ENCODE peak calls at places on chromosomes 7 and 10, in eight cellular contexts. A is fibroblast of pulmonary artery, X is natural killer cell, Z is ascending aorta, U is upper lobe of right lung, L is AG10803, T is mammary epithelial cell, I is WTC11. N is an unnamed sample.

GRCh38 chr10:46551701-46552525 is 4.5 kb downstream of the GPRIN2 start:
- DNase-seq in T (no peak), Z (peak; percentile 60), L (no peak), U (peak; percentile 72), A (no peak), I (peak; percentile 5), X (no peak), N (peak; percentile 38)

GRCh38 chr7:45021604-45022296 is 21.7 kb downstream of the CCM2 start:
- DNase-seq in X (no peak), Z (peak; percentile 16), L (peak; percentile 51), I (no peak), U (no peak), A (peak; percentile 55), T (peak; percentile 51), N (no peak)

GRCh38 chr7:92685146-92686042 is 95.2 kb upstream of the FAM133B start:
- DNase-seq in I (no peak), T (no peak), A (no peak), U (no peak), Z (no peak), X (peak; percentile 51), L (no peak), N (no peak)

GRCh38 chr7:74479066-74479781 is 25.5 kb downstream of the GTF2IRD1 start:
- DNase-seq in A (no peak), T (no peak), U (peak; percentile 91), Z (peak; percentile 74), I (no peak), X (no peak), L (peak; percentile 10), N (no peak)

GRCh38 chr7:135757719-135758411 is 9.3 kb upstream of the FAM180A start:
- DNase-seq in U (no peak), A (peak; percentile 91), Z (peak; percentile 90), X (no peak), I (no peak), L (peak; percentile 95), T (peak; percentile 33), N (no peak)

GRCh38 chr7:158094046-158094445 is 493.6 kb downstream of the PTPRN2 start:
- DNase-seq in L (no peak), A (no peak), T (no peak), U (no peak), X (no peak), Z (peak; percentile 33), I (no peak), N (no peak)

GRCh38 chr7:141354251-141354650 is 197.0 kb upstream of the AGK start:
- DNase-seq in A (peak; percentile 67), Z (no peak), X (no peak), T (peak; percentile 34), U (no peak), L (peak; percentile 52), I (no peak), N (no peak)

GRCh38 chr10:14884082-14884481 is 5.4 kb downstream of the SUV39H2 start:
- DNase-seq in X (no peak), T (no peak), A (no peak), U (no peak), Z (no peak), L (no peak), I (no peak), N (no peak)

GRCh38 chr7:135979674-135980660 is 2.8 kb upstream of the MTPN start:
- DNase-seq in U (no peak), I (no peak), L (no peak), A (peak; percentile 76), T (peak; percentile 33), Z (no peak), X (no peak), N (no peak)

GRCh38 chr10:51358227-51358626 is 283.9 kb downstream of the PRKG1 start:
- DNase-seq in L (no peak), U (no peak), I (no peak), T (no peak), X (no peak), A (no peak), Z (no peak), N (no peak)

GRCh38 chr7:69962856-69963149 is 364.5 kb downstream of the AUTS2 start:
- DNase-seq in X (no peak), Z (no peak), I (no peak), T (no peak), L (peak; percentile 17), A (peak; percentile 35), U (no peak), N (no peak)

GRCh38 chr10:97207756-97208346 is 22.1 kb upstream of the SLIT1 start:
- DNase-seq in Z (no peak), T (no peak), A (no peak), L (no peak), X (no peak), I (no peak), U (no peak), N (no peak)

GRCh38 chr10:89466599-89467035 is 52.2 kb downstream of the IFIT5 start:
- DNase-seq in L (peak; percentile 46), Z (no peak), T (peak; percentile 80), A (peak; percentile 64), X (no peak), I (no peak), U (no peak), N (no peak)
- TF ChIP-seq CTCF in L (peak; percentile 59), Z (no peak), T (peak; percentile 53), A (peak; percentile 69), X (no peak), I (no peak), U (peak; percentile 54), N (no peak)

DNA sequence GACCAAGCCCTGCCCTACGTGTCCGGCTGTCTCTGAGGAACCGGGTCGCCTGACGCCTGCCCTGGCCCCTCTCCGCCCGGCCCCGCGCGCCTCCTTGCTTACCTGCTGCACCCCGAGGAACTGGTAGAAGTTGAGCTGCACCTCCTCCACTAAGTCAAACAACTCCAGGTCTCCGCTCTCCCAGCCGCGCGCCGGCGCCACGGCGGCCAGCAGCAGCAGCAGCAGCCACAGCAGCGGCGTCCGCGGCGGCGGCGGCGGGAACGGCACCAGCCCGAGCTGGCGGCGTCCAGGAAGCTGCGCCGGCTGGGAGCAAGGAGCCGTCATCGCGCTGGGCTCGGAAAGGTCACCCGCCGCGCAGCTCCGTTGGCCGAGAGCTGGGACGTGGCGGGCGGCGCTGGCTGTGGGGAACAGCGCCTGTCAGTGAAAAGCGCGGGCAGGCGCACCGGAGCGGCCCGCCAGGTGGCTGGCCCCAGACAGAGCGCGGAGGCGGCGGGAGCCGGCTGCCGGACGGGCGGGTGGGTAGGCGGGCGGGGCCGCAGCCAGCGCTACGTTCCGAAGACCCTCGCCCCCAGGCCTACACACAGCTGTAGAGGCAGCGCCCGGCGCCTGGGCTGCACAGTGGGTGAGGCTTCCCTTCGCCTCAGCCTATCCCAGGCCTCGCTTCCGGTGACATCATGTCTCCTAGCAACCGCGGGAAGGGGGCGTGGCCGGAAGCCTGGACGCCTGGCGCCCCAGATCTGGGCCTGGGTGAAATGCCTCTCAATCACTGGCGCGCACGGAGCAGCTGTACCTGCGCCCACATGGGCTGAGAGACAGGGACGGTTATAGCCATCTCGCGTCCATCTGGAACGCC is at the start of gene DNAJC1:
- DNase-seq in I (peak; percentile 100), X (peak; percentile 96), T (peak; percentile 92), U (peak; percentile 99), L (peak; percentile 90), Z (peak; percentile 99), A (peak; percentile 94), N (peak; percentile 96)
- TF ChIP-seq CTCF in I (no peak), X (peak; percentile 9), T (no peak), U (no peak), L (no peak), Z (peak; percentile 15), A (no peak), N (no peak)

DNA sequence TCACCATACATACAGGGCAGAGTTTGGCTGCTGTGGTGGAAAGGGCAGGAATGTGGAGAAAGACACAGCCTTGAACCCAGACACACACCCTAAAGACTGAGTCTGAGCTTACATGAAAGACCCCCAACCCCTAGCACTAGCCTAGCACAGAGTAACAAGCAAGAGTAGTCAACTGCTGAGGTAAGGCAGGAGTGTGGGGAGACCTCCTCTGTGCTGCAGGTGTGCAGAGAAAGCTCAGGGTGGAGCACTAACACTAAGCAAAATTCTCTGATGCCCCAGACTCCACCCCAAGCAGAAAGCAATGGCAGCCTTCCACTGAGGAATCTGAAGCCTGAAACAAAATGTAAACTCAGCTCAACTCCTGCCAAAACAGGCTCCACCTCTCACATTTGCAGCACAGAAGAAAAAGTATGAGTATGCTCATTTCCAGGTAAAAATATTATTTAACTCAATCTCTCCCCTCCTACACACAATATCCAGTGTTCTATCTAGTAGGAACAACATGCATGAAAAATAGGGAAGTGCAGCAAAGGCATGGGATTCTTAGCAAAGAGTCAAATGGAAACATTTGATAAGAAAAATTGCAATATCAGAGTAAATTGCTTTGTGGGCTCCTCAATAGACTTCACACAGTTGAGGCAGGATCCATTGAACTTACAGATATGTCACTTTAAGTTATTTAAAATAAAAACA is 151.1 kb downstream of the ANK3 start:
- DNase-seq in A (peak; percentile 64), Z (no peak), U (no peak), X (no peak), L (peak; percentile 57), T (peak; percentile 24), I (peak; percentile 36), N (no peak)
- TF ChIP-seq CTCF in A (peak; percentile 37), Z (no peak), U (peak; percentile 6), X (no peak), L (peak; percentile 49), T (peak; percentile 55), I (no peak), N (no peak)

GRCh38 chr7:124762611-124763143 is 2.9 kb downstream of the GPR37 start:
- DNase-seq in U (no peak), L (no peak), X (no peak), A (no peak), I (no peak), Z (no peak), T (no peak), N (no peak)

GRCh38 chr7:124768525-124768924 is 2.9 kb upstream of the GPR37 start:
- DNase-seq in A (no peak), Z (no peak), I (no peak), L (no peak), X (no peak), U (no peak), T (no peak), N (no peak)

GRCh38 chr7:124764847-124765400 is 668 bp downstream of the GPR37 start:
- DNase-seq in U (peak; percentile 64), A (no peak), I (peak; percentile 41), T (peak; percentile 2), L (no peak), X (peak; percentile 15), Z (no peak), N (peak; percentile 50)

GRCh38 chr7:124764071-124764846 is 1.3 kb downstream of the GPR37 start:
- DNase-seq in X (no peak), T (no peak), Z (no peak), U (no peak), I (peak; percentile 22), A (no peak), L (no peak), N (no peak)

DNA sequence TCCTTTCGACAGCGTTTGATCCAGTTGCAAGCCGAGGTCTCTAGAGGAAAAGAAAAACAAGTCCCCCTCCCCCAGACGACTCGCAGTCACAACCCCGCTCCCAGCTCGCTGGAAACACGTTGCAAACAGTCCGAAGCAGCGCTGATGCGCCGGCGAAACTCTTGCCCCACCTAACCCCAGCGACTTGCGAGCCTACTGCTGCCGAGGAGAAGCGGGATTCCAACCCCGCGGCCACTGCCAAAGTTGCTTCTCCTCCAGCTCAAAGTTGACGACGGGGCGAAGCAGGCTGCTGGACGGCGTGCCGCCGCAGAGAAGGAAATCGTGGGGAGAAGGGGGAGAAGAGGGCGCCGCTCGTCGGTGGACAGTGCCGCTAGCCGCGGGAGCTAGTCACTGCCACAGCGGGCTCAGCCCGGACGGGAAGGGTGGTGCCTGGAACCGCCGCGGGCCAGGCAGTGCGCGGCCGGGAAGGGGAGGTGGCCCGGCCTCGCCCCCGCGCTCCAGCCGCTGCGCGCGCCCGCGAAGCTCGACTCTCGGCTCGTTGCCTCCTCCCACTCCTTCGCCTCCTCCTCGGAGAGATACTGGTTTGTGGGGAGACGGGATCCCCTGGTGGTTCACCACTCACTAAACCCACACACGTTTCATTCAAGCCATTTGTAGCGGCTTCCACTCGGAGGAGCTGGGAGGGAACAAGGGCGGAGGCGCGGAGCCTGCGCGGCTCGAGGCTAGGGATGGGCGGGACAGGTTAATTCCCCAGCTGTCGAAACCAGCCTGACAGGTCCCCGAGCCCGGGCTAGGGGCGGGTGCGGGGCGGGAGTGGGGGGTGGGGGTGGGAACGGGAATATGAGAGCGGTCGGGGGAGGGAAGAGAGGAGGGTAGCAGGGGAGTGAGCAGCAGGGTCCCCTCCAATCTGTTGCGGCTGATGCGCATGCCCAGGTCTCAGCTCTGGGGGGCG is at the start of gene GPR37:
- DNase-seq in U (peak; percentile 83), I (peak; percentile 85), L (peak; percentile 35), X (no peak), A (peak; percentile 29), T (peak; percentile 83), Z (peak; percentile 75), N (peak; percentile 51)
- TF ChIP-seq CTCF in U (no peak), I (no peak), L (peak; percentile 25), X (no peak), A (no peak), T (peak; percentile 61), Z (peak; percentile 8), N (peak; percentile 35)